ENCODE peak calls at places on chromosomes 13 and 19, in ten cellular contexts. One of them, this sample, is unnamed.
A peak's percentile ranks its signal among the peaks of the same experiment; 100 is the strongest.

GRCh38 chr19:28577666-28578065 is 635.3 kb downstream of the UQCRFS1 start:
- DNase-seq in tibial nerve: no peak
- DNase-seq in HepG2: no peak
- DNase-seq in neural progenitor cell: no peak
- DNase-seq in kidney epithelial cell: no peak
- DNase-seq in IMR-90: no peak
- DNase-seq in thoracic aorta: no peak
- DNase-seq in BJ: no peak
- DNase-seq in CD4-positive, alpha-beta T cell: no peak
- DNase-seq in GM12865: no peak
- DNase-seq in this sample: no peak

GRCh38 chr13:62357887-62358645 is 942.4 kb upstream of the PCDH20 start:
- DNase-seq in GM12865: peak; percentile 67
- DNase-seq in BJ: no peak
- DNase-seq in tibial nerve: no peak
- DNase-seq in thoracic aorta: no peak
- DNase-seq in neural progenitor cell: peak; percentile 88
- DNase-seq in kidney epithelial cell: peak; percentile 29
- DNase-seq in IMR-90: peak; percentile 71
- DNase-seq in CD4-positive, alpha-beta T cell: no peak
- DNase-seq in HepG2: peak; percentile 60
- DNase-seq in this sample: peak; percentile 14

GRCh38 chr13:52899206-52899605 is 50.8 kb upstream of the PCDH8 start:
- DNase-seq in thoracic aorta: no peak
- DNase-seq in IMR-90: no peak
- DNase-seq in HepG2: no peak
- DNase-seq in CD4-positive, alpha-beta T cell: no peak
- DNase-seq in kidney epithelial cell: no peak
- DNase-seq in tibial nerve: no peak
- DNase-seq in BJ: no peak
- DNase-seq in GM12865: no peak
- DNase-seq in neural progenitor cell: no peak
- DNase-seq in this sample: no peak

GRCh38 chr19:1364070-1364719 is 19.5 kb upstream of the NDUFS7 start:
- DNase-seq in GM12865: no peak
- DNase-seq in HepG2: no peak
- DNase-seq in thoracic aorta: no peak
- DNase-seq in kidney epithelial cell: no peak
- DNase-seq in tibial nerve: no peak
- DNase-seq in BJ: no peak
- DNase-seq in IMR-90: peak; percentile 20
- DNase-seq in CD4-positive, alpha-beta T cell: no peak
- DNase-seq in neural progenitor cell: no peak
- DNase-seq in this sample: peak; percentile 68

GRCh38 chr13:33448889-33449288 is 163.3 kb upstream of the STARD13 start:
- DNase-seq in thoracic aorta: no peak
- DNase-seq in IMR-90: no peak
- DNase-seq in kidney epithelial cell: no peak
- DNase-seq in neural progenitor cell: no peak
- DNase-seq in HepG2: no peak
- DNase-seq in CD4-positive, alpha-beta T cell: no peak
- DNase-seq in GM12865: no peak
- DNase-seq in BJ: no peak
- DNase-seq in tibial nerve: no peak
- DNase-seq in this sample: no peak

GRCh38 chr13:76667551-76667950 is 218.7 kb downstream of the KCTD12 start:
- DNase-seq in HepG2: no peak
- DNase-seq in kidney epithelial cell: no peak
- DNase-seq in neural progenitor cell: no peak
- DNase-seq in BJ: no peak
- DNase-seq in thoracic aorta: no peak
- DNase-seq in tibial nerve: no peak
- DNase-seq in IMR-90: peak; percentile 77
- DNase-seq in CD4-positive, alpha-beta T cell: no peak
- DNase-seq in GM12865: peak; percentile 26
- DNase-seq in this sample: no peak

GRCh38 chr13:46389985-46390384 is 2.9 kb upstream of the RUBCNL start:
- DNase-seq in IMR-90: no peak
- DNase-seq in GM12865: peak; percentile 87
- DNase-seq in BJ: no peak
- DNase-seq in neural progenitor cell: peak; percentile 60
- DNase-seq in HepG2: peak; percentile 31
- DNase-seq in CD4-positive, alpha-beta T cell: no peak
- DNase-seq in kidney epithelial cell: peak; percentile 43
- DNase-seq in thoracic aorta: no peak
- DNase-seq in tibial nerve: peak; percentile 26
- DNase-seq in this sample: no peak

GRCh38 chr19:49883094-49883493 is 5.6 kb downstream of the TBC1D17 start:
- DNase-seq in neural progenitor cell: no peak
- DNase-seq in kidney epithelial cell: no peak
- DNase-seq in GM12865: no peak
- DNase-seq in BJ: no peak
- DNase-seq in CD4-positive, alpha-beta T cell: no peak
- DNase-seq in IMR-90: no peak
- DNase-seq in HepG2: no peak
- DNase-seq in thoracic aorta: no peak
- DNase-seq in tibial nerve: no peak
- DNase-seq in this sample: no peak

GRCh38 chr19:43697295-43697694 is 18.6 kb upstream of the IRGC start:
- DNase-seq in thoracic aorta: no peak
- DNase-seq in neural progenitor cell: no peak
- DNase-seq in kidney epithelial cell: no peak
- DNase-seq in GM12865: no peak
- DNase-seq in IMR-90: no peak
- DNase-seq in CD4-positive, alpha-beta T cell: no peak
- DNase-seq in BJ: no peak
- DNase-seq in tibial nerve: no peak
- DNase-seq in HepG2: no peak
- DNase-seq in this sample: no peak

GRCh38 chr19:1287622-1288527 is 2.2 kb downstream of the EFNA2 start:
- DNase-seq in HepG2: no peak
- DNase-seq in IMR-90: no peak
- DNase-seq in neural progenitor cell: peak; percentile 36
- DNase-seq in GM12865: no peak
- DNase-seq in kidney epithelial cell: no peak
- DNase-seq in tibial nerve: no peak
- DNase-seq in BJ: no peak
- DNase-seq in CD4-positive, alpha-beta T cell: no peak
- DNase-seq in thoracic aorta: no peak
- DNase-seq in this sample: no peak

GRCh38 chr19:39498262-39499081 is at the start of gene DLL3:
- DNase-seq in BJ: no peak
- DNase-seq in HepG2: no peak
- DNase-seq in kidney epithelial cell: no peak
- DNase-seq in GM12865: no peak
- DNase-seq in tibial nerve: no peak
- DNase-seq in neural progenitor cell: peak; percentile 34
- DNase-seq in IMR-90: peak; percentile 7
- DNase-seq in CD4-positive, alpha-beta T cell: no peak
- DNase-seq in thoracic aorta: no peak
- DNase-seq in this sample: no peak

DNA sequence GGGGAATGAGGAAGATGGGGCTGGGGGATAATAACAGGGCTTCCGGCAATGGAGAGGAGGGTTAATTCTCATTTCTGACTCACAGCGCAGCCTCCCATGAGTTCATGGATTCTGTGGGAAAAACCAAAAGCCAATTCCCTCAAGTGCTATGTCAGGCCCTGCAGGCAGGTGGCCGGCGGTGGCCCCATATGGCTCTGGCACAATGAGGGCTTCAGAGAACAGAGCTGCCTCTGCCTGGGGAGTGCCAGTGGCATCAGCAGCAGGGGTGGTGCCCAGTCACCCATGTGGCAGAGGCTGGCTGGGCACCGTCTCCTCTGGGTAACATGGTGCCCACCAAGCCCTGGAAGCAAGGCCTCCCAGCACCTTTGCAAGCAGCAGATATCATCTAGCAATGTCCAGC is 69.1 kb downstream of the ALOX5AP start:
- DNase-seq in thoracic aorta: no peak
- DNase-seq in GM12865: no peak
- DNase-seq in BJ: no peak
- DNase-seq in HepG2: no peak
- DNase-seq in neural progenitor cell: no peak
- DNase-seq in IMR-90: no peak
- DNase-seq in tibial nerve: no peak
- DNase-seq in kidney epithelial cell: no peak
- DNase-seq in CD4-positive, alpha-beta T cell: no peak
- DNase-seq in this sample: no peak
- TF ChIP-seq CTCF in thoracic aorta: no peak
- TF ChIP-seq CTCF in GM12865: no peak
- TF ChIP-seq CTCF in BJ: peak; percentile 23
- TF ChIP-seq CTCF in HepG2: peak; percentile 19
- TF ChIP-seq CTCF in neural progenitor cell: no peak
- TF ChIP-seq CTCF in IMR-90: peak; percentile 21
- TF ChIP-seq CTCF in tibial nerve: no peak
- TF ChIP-seq CTCF in kidney epithelial cell: peak; percentile 5
- TF ChIP-seq CTCF in CD4-positive, alpha-beta T cell: no peak
- TF ChIP-seq CTCF in this sample: no peak

DNA sequence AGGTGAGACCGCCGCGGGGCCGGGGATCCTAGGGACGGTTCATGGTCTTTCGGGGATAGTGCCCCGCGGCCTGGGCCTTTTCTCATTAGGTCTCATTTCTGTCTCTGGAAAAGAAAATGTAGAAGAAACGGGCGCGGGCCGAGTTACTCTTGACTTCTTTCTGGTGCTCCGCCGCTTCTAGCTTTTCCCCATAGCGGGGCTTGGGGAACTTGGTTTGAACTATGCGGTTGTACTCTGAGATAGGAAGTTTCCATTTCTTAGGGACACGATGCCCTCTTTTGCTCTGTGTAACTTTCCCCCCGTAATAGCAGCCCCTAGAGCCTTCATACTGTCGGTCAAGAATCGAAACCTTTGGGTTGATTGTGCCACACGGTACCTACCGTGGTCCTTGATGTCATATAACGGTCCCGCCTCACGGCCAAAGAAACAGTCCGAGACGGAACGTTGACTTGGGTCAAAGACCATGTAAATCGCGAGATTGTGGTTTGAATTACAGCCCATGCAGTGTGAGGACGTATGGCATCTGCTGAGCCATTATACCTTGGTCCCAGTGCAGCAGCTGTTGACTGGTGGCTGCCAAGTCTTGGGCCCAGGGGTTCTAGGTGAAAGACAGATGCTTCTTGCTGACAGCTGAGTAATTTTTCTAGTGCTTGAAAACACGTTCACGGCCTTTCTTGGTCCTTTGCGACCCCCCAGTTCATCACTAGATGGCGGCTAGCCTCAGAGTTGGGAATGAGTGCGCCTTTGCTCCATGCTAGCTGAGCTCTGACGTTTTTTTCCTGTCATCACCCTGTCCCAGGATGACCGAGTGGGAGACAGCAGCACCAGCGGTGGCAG is 487 bp downstream of the RPS5 start:
- DNase-seq in CD4-positive, alpha-beta T cell: no peak
- DNase-seq in thoracic aorta: no peak
- DNase-seq in IMR-90: no peak
- DNase-seq in kidney epithelial cell: no peak
- DNase-seq in HepG2: no peak
- DNase-seq in tibial nerve: no peak
- DNase-seq in BJ: no peak
- DNase-seq in GM12865: no peak
- DNase-seq in neural progenitor cell: no peak
- DNase-seq in this sample: no peak
- TF ChIP-seq CTCF in CD4-positive, alpha-beta T cell: no peak
- TF ChIP-seq CTCF in thoracic aorta: no peak
- TF ChIP-seq CTCF in IMR-90: no peak
- TF ChIP-seq CTCF in kidney epithelial cell: peak; percentile 5
- TF ChIP-seq CTCF in HepG2: peak; percentile 52
- TF ChIP-seq CTCF in tibial nerve: no peak
- TF ChIP-seq CTCF in BJ: no peak
- TF ChIP-seq CTCF in GM12865: no peak
- TF ChIP-seq CTCF in neural progenitor cell: peak; percentile 11
- TF ChIP-seq CTCF in this sample: peak; percentile 13

GRCh38 chr19:7792286-7792685 is 29.2 kb downstream of the CLEC4M start:
- DNase-seq in neural progenitor cell: no peak
- DNase-seq in BJ: no peak
- DNase-seq in kidney epithelial cell: no peak
- DNase-seq in GM12865: no peak
- DNase-seq in tibial nerve: no peak
- DNase-seq in thoracic aorta: no peak
- DNase-seq in CD4-positive, alpha-beta T cell: no peak
- DNase-seq in IMR-90: peak; percentile 51
- DNase-seq in HepG2: no peak
- DNase-seq in this sample: no peak

GRCh38 chr19:7799640-7800355 is 30.2 kb upstream of the EVI5L start:
- DNase-seq in IMR-90: peak; percentile 81
- DNase-seq in BJ: no peak
- DNase-seq in neural progenitor cell: peak; percentile 91
- DNase-seq in GM12865: peak; percentile 82
- DNase-seq in thoracic aorta: peak; percentile 14
- DNase-seq in CD4-positive, alpha-beta T cell: peak; percentile 45
- DNase-seq in HepG2: peak; percentile 60
- DNase-seq in tibial nerve: peak; percentile 40
- DNase-seq in kidney epithelial cell: no peak
- DNase-seq in this sample: peak; percentile 62

GRCh38 chr19:7790416-7790815 is 27.4 kb downstream of the CLEC4M start:
- DNase-seq in neural progenitor cell: no peak
- DNase-seq in IMR-90: no peak
- DNase-seq in kidney epithelial cell: no peak
- DNase-seq in BJ: no peak
- DNase-seq in thoracic aorta: no peak
- DNase-seq in HepG2: no peak
- DNase-seq in CD4-positive, alpha-beta T cell: no peak
- DNase-seq in GM12865: no peak
- DNase-seq in tibial nerve: no peak
- DNase-seq in this sample: no peak

GRCh38 chr19:7793493-7793892 is 30.4 kb downstream of the CLEC4M start:
- DNase-seq in neural progenitor cell: no peak
- DNase-seq in CD4-positive, alpha-beta T cell: no peak
- DNase-seq in thoracic aorta: no peak
- DNase-seq in HepG2: no peak
- DNase-seq in tibial nerve: no peak
- DNase-seq in kidney epithelial cell: no peak
- DNase-seq in GM12865: no peak
- DNase-seq in IMR-90: no peak
- DNase-seq in BJ: no peak
- DNase-seq in this sample: no peak

GRCh38 chr19:7795555-7796161 is 32.6 kb downstream of the CLEC4M start:
- DNase-seq in BJ: no peak
- DNase-seq in IMR-90: peak; percentile 78
- DNase-seq in kidney epithelial cell: no peak
- DNase-seq in GM12865: no peak
- DNase-seq in tibial nerve: no peak
- DNase-seq in HepG2: no peak
- DNase-seq in CD4-positive, alpha-beta T cell: no peak
- DNase-seq in neural progenitor cell: no peak
- DNase-seq in thoracic aorta: no peak
- DNase-seq in this sample: no peak
- TF ChIP-seq CTCF in BJ: no peak
- TF ChIP-seq CTCF in IMR-90: no peak
- TF ChIP-seq CTCF in kidney epithelial cell: no peak
- TF ChIP-seq CTCF in GM12865: no peak
- TF ChIP-seq CTCF in tibial nerve: no peak
- TF ChIP-seq CTCF in HepG2: no peak
- TF ChIP-seq CTCF in CD4-positive, alpha-beta T cell: no peak
- TF ChIP-seq CTCF in neural progenitor cell: no peak
- TF ChIP-seq CTCF in thoracic aorta: no peak
- TF ChIP-seq CTCF in this sample: no peak

DNA sequence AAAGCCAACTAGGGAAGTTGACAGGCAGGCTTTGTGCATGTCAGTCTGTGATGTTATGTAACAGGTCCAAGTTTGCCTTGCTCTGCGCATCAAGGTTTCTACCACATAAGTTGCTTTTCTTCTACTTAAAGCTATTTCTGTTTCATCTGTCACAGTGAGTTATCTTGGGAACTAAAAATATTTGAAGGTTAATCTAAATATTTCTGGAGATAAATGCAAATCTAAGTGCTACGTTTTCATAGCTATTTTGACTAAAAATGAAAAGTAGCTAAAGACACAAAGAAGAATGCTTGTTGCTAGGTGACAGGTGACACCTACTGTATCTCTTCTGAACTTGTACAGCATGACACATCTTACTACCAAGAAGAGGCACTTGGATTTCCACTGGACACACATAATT is 135.6 kb downstream of the KLF12 start:
- DNase-seq in BJ: no peak
- DNase-seq in IMR-90: no peak
- DNase-seq in CD4-positive, alpha-beta T cell: no peak
- DNase-seq in HepG2: no peak
- DNase-seq in kidney epithelial cell: no peak
- DNase-seq in GM12865: peak; percentile 55
- DNase-seq in thoracic aorta: no peak
- DNase-seq in neural progenitor cell: no peak
- DNase-seq in tibial nerve: no peak
- DNase-seq in this sample: peak; percentile 25
- TF ChIP-seq CTCF in BJ: no peak
- TF ChIP-seq CTCF in IMR-90: no peak
- TF ChIP-seq CTCF in CD4-positive, alpha-beta T cell: no peak
- TF ChIP-seq CTCF in HepG2: no peak
- TF ChIP-seq CTCF in kidney epithelial cell: no peak
- TF ChIP-seq CTCF in GM12865: no peak
- TF ChIP-seq CTCF in thoracic aorta: no peak
- TF ChIP-seq CTCF in neural progenitor cell: no peak
- TF ChIP-seq CTCF in tibial nerve: no peak
- TF ChIP-seq CTCF in this sample: no peak